ENCODE peak calls at places on chromosomes 12 and 14, in six cellular contexts. R, O, W, T, F and Y are unnamed samples.

GRCh38 chr14:101734241-101734847 is 27.2 kb upstream of the PPP2R5C start:
- DNase-seq in R (no peak), O (no peak), W (no peak), T (no peak), F (no peak), Y (no peak)

GRCh38 chr14:59507063-59507751 is 22.9 kb downstream of the JKAMP start:
- DNase-seq in R (peak; percentile 34), O (no peak), W (no peak), T (no peak), F (peak; percentile 80), Y (no peak)

GRCh38 chr12:97267166-97267565 is 195.4 kb upstream of the RMST start:
- DNase-seq in R (no peak), O (no peak), W (no peak), T (no peak), F (no peak), Y (no peak)

GRCh38 chr12:106139422-106140141 is 828 bp upstream of the NUAK1 start:
- DNase-seq in R (peak; percentile 88), O (peak; percentile 85), W (peak; percentile 32), T (no peak), F (peak; percentile 69), Y (peak; percentile 87)

GRCh38 chr12:62778187-62778586 is 156.8 kb downstream of the PPM1H start:
- DNase-seq in R (no peak), O (no peak), W (no peak), T (no peak), F (no peak), Y (no peak)

GRCh38 chr12:110619534-110619953 is 5.6 kb downstream of the TCTN1 start:
- DNase-seq in R (no peak), O (no peak), W (no peak), T (no peak), F (no peak), Y (no peak)

GRCh38 chr14:100523131-100523530 is 64.1 kb downstream of the BEGAIN start:
- DNase-seq in R (no peak), O (no peak), W (peak; percentile 9), T (no peak), F (no peak), Y (no peak)

GRCh38 chr14:81613341-81614045 is 79.8 kb upstream of the SEL1L start:
- DNase-seq in R (no peak), O (no peak), W (no peak), T (no peak), F (no peak), Y (no peak)

GRCh38 chr12:65602191-65602578 is 222.1 kb upstream of the HMGA2 start:
- DNase-seq in R (no peak), O (no peak), W (no peak), T (no peak), F (no peak), Y (no peak)

GRCh38 chr14:92490239-92490959 is 23.2 kb upstream of the RIN3 start:
- DNase-seq in R (no peak), O (no peak), W (no peak), T (no peak), F (no peak), Y (no peak)